ENCODE peak calls at places on chromosome 19, in six cellular contexts. X, P, A, F, O and V are unnamed samples.

GRCh38 chr19:29478578-29479565 is 46.9 kb upstream of the VSTM2B start:
- DNase-seq in X (peak), P (peak), A (no peak), F (peak), O (no peak), V (peak)

GRCh38 chr19:16366056-16366432 is 41.4 kb downstream of the KLF2 start:
- DNase-seq in X (no peak), P (no peak), A (no peak), F (no peak), O (no peak), V (no peak)

GRCh38 chr19:50322931-50323781 is 6.0 kb downstream of the KCNC3 start:
- DNase-seq in X (no peak), P (no peak), A (no peak), F (no peak), O (no peak), V (no peak)

GRCh38 chr19:49502866-49503581 is 6.8 kb downstream of the RPS11 start:
- DNase-seq in X (peak), P (peak), A (peak), F (peak), O (no peak), V (peak)

GRCh38 chr19:42313096-42313839 is at the start of gene TMEM145:
- DNase-seq in X (peak), P (peak), A (peak), F (no peak), O (no peak), V (peak)

GRCh38 chr19:17468302-17469091 is 1.8 kb upstream of the SLC27A1 start:
- DNase-seq in X (no peak), P (no peak), A (no peak), F (no peak), O (no peak), V (no peak)

GRCh38 chr19:18173054-18173571 is 500 bp upstream of the IFI30 start:
- DNase-seq in X (no peak), P (peak), A (no peak), F (no peak), O (no peak), V (no peak)

GRCh38 chr19:53945441-53945840 is 17.3 kb upstream of the CACNG8 start:
- DNase-seq in X (peak), P (no peak), A (peak), F (no peak), O (no peak), V (peak)

GRCh38 chr19:7373862-7374261 is 25.1 kb downstream of the ARHGEF18 start:
- DNase-seq in X (no peak), P (peak), A (no peak), F (peak), O (no peak), V (no peak)

GRCh38 chr19:47641891-47642485 is 33.1 kb downstream of the BICRA start:
- DNase-seq in X (no peak), P (no peak), A (no peak), F (no peak), O (no peak), V (no peak)

GRCh38 chr19:47881757-47882156 is 4.4 kb downstream of the SULT2A1 start:
- DNase-seq in X (no peak), P (no peak), A (no peak), F (no peak), O (no peak), V (no peak)

GRCh38 chr19:51441410-51442390 is 16.6 kb downstream of the SIGLEC8 start:
- DNase-seq in X (peak), P (peak), A (no peak), F (no peak), O (peak), V (no peak)

GRCh38 chr19:14580623-14581237 is 2.2 kb upstream of the CLEC17A start:
- DNase-seq in X (no peak), P (peak), A (no peak), F (no peak), O (peak), V (no peak)

GRCh38 chr19:8148410-8149231 is 771 bp downstream of the FBN3 start:
- DNase-seq in X (peak), P (peak), A (no peak), F (no peak), O (no peak), V (peak)

GRCh38 chr19:57280913-57281425 is 684 bp downstream of the ZNF460 start:
- DNase-seq in X (peak), P (no peak), A (no peak), F (no peak), O (no peak), V (no peak)

GRCh38 chr19:51327066-51327985 is 14.6 kb downstream of the VSIG10L start:
- DNase-seq in X (peak), P (peak), A (peak), F (peak), O (no peak), V (peak)

GRCh38 chr19:49326165-49326704 is 1.2 kb upstream of the SLC6A16 start:
- DNase-seq in X (no peak), P (no peak), A (no peak), F (no peak), O (no peak), V (no peak)

GRCh38 chr19:28635962-28636629 is 576.9 kb downstream of the UQCRFS1 start:
- DNase-seq in X (no peak), P (no peak), A (no peak), F (no peak), O (no peak), V (no peak)

GRCh38 chr19:37933965-37934364 is 27.0 kb downstream of the SIPA1L3 start:
- DNase-seq in X (peak), P (no peak), A (peak), F (peak), O (no peak), V (peak)

GRCh38 chr19:7460562-7460966 is 28.3 kb downstream of the PEX11G start:
- DNase-seq in X (no peak), P (no peak), A (peak), F (no peak), O (no peak), V (no peak)

GRCh38 chr19:39166571-39167391 is 30.0 kb upstream of the NCCRP1 start:
- DNase-seq in X (no peak), P (no peak), A (no peak), F (peak), O (no peak), V (no peak)
- TF ChIP-seq BHLHE40 in X (no peak), P (no peak), A (no peak), F (no peak), O (no peak), V (no peak)

GRCh38 chr19:55117063-55117635 is 288 bp downstream of the PPP1R12C start:
- DNase-seq in X (no peak), P (no peak), A (no peak), F (no peak), O (no peak), V (peak)
- TF ChIP-seq BHLHE40 in X (no peak), P (no peak), A (no peak), F (no peak), O (no peak), V (no peak)

DNA sequence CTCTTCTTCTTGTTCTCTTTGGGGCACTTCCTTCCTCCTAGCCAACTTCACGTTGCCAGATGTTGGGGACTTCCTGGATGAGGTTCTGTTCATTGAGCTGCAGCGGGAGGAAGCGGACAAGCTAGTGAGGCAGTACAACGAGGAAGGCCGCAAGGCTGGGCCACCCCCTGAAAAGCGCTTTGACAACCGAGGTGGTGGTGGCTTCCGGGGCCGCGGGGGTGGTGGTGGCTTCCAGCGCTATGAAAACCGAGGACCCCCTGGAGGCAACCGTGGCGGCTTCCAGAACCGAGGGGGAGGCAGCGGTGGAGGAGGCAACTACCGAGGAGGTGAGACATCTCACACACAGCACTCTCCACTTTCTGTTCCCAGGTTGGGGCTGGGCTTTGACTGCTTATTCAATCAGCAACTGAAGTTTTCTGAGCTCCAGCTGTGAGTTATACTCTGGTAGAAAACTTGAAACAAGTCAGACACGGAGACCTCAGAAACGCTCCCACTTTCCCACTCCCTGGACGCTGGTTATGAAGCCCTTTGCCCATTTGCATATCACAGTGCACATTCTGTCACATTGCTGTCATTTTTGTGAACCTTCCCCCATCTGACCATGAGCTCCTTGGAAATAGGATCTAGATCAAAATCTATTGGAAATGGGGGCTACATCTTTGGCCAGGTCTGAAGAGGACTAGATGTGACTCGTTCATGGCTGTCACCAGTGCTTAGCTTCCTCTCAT is 7.2 kb upstream of the CCDC97 start:
- DNase-seq in X (no peak), P (no peak), A (no peak), F (no peak), O (peak), V (no peak)
- TF ChIP-seq BHLHE40 in X (no peak), P (no peak), A (no peak), F (no peak), O (no peak), V (no peak)

GRCh38 chr19:23817519-23817918 is 58.8 kb upstream of the ZNF681 start:
- DNase-seq in X (peak), P (peak), A (peak), F (peak), O (no peak), V (peak)
- TF ChIP-seq BHLHE40 in X (no peak), P (no peak), A (no peak), F (no peak), O (no peak), V (no peak)

GRCh38 chr19:12042893-12043292 is 7.4 kb upstream of the ZNF433 start:
- DNase-seq in X (no peak), P (no peak), A (no peak), F (peak), O (no peak), V (no peak)
- TF ChIP-seq BHLHE40 in X (no peak), P (no peak), A (no peak), F (no peak), O (no peak), V (no peak)

DNA sequence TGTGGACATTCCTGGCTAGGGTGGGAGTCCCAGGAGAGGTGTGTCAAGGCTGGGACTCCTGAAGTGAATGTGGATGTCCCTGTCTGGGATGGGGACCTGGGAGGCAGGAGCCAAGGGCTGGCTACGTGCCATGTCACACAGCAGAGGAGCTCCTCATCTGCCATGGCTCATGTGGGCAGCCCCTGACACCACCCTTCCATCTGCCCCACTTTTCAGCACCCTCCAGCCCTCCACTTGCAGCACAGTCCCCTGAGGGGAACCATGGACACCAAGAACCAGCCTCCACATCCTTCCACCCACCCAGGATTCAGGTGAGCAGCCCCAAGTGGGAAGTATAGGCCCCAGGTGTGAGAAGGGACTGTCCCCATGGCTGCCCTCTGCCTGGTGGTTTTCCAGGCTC is 1.7 kb downstream of the ZNF446 start:
- DNase-seq in X (no peak), P (no peak), A (no peak), F (no peak), O (no peak), V (no peak)
- TF ChIP-seq BHLHE40 in X (no peak), P (no peak), A (no peak), F (no peak), O (no peak), V (no peak)

GRCh38 chr19:3547301-3547731 is 8.3 kb downstream of the TEKTIP1 start:
- DNase-seq in X (no peak), P (no peak), A (no peak), F (no peak), O (no peak), V (peak)
- TF ChIP-seq BHLHE40 in X (no peak), P (no peak), A (no peak), F (no peak), O (no peak), V (no peak)

DNA sequence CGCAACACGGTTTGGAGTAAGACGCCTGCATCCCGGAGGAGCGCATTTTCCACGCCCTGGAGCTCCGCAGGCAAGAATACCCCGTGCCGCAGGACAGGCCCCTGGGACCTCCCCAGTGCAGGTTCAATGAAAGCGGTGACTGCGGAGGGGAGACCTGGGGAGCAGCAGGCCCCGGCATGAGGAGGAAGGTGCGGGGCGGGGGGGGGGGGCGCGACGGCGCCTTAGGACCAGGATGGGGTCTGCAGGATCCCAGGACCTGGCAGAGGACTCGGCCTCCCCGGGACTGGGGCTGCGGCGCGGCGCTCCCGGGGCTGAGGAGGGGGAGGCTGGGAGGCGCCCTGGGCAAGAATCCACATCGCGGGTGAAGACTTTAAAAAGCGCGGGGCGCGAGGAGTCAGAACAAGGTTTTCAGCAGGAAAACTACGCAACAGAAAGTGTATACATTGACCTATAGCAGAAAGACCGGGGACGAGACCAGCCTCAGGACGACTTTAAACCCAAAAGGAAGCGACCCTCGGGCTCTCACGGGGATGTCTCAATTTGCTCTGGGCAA is 428 bp downstream of the ZNF611 start:
- DNase-seq in X (no peak), P (peak), A (no peak), F (no peak), O (no peak), V (peak)
- TF ChIP-seq BHLHE40 in X (no peak), P (no peak), A (no peak), F (no peak), O (no peak), V (no peak)

DNA sequence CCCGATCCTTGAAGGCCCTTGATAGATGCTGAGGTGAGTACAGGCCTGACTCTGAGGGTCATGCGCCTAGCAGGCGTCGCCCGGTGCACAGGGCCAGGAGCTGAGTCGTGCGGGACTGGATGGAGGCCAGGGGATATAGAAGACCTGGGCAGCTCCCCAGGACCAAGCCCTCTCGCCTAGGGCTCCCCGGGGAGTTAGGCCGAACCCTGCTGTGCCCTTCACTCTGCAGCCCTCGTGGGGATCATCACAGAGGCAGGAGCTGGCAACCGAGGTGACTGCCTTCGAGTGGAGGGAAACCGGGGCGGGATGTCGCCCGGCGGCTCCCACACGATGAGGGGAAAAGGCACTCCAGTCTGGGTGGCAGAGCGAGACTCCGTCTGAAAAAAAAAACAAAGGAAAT is 11.7 kb downstream of the CSNK1G2 start:
- DNase-seq in X (no peak), P (no peak), A (no peak), F (no peak), O (no peak), V (no peak)
- TF ChIP-seq BHLHE40 in X (no peak), P (no peak), A (no peak), F (no peak), O (no peak), V (no peak)